ENCODE peak calls at places on chromosomes 12 and 14, in ten cellular contexts. One of them, this sample, is unnamed.

GRCh38 chr12:99983721-99984258 is 946 bp downstream of the ANKS1B start:
- DNase-seq in ascending aorta: no peak
- DNase-seq in H9: peak
- DNase-seq in testis: no peak
- DNase-seq in suprapubic skin: no peak
- DNase-seq in mammary epithelial cell: no peak
- DNase-seq in lung: no peak
- DNase-seq in upper lobe of left lung: no peak
- DNase-seq in tibial nerve: no peak
- DNase-seq in right atrium auricular region: no peak
- DNase-seq in this sample: no peak

GRCh38 chr12:50390284-50390683 is 6.1 kb downstream of the FAM186A start:
- DNase-seq in ascending aorta: no peak
- DNase-seq in H9: no peak
- DNase-seq in testis: no peak
- DNase-seq in suprapubic skin: no peak
- DNase-seq in mammary epithelial cell: peak
- DNase-seq in lung: no peak
- DNase-seq in upper lobe of left lung: no peak
- DNase-seq in tibial nerve: no peak
- DNase-seq in right atrium auricular region: peak
- DNase-seq in this sample: peak

GRCh38 chr12:15728118-15728598 is 61.0 kb downstream of the EPS8 start:
- DNase-seq in ascending aorta: no peak
- DNase-seq in H9: no peak
- DNase-seq in testis: no peak
- DNase-seq in suprapubic skin: no peak
- DNase-seq in mammary epithelial cell: peak
- DNase-seq in lung: no peak
- DNase-seq in upper lobe of left lung: no peak
- DNase-seq in tibial nerve: no peak
- DNase-seq in right atrium auricular region: no peak
- DNase-seq in this sample: no peak

GRCh38 chr14:61474021-61474420 is 152.6 kb downstream of the PRKCH start:
- DNase-seq in ascending aorta: no peak
- DNase-seq in H9: no peak
- DNase-seq in testis: no peak
- DNase-seq in suprapubic skin: no peak
- DNase-seq in mammary epithelial cell: no peak
- DNase-seq in lung: no peak
- DNase-seq in upper lobe of left lung: no peak
- DNase-seq in tibial nerve: no peak
- DNase-seq in right atrium auricular region: no peak
- DNase-seq in this sample: no peak

GRCh38 chr12:43131304-43131703 is 420.7 kb downstream of the ADAMTS20 start:
- DNase-seq in ascending aorta: no peak
- DNase-seq in H9: no peak
- DNase-seq in testis: no peak
- DNase-seq in suprapubic skin: no peak
- DNase-seq in mammary epithelial cell: no peak
- DNase-seq in lung: no peak
- DNase-seq in upper lobe of left lung: no peak
- DNase-seq in tibial nerve: no peak
- DNase-seq in right atrium auricular region: no peak
- DNase-seq in this sample: no peak

GRCh38 chr12:66210840-66211239 is 21.8 kb downstream of the IRAK3 start:
- DNase-seq in ascending aorta: no peak
- DNase-seq in H9: no peak
- DNase-seq in testis: no peak
- DNase-seq in suprapubic skin: no peak
- DNase-seq in mammary epithelial cell: no peak
- DNase-seq in lung: no peak
- DNase-seq in upper lobe of left lung: no peak
- DNase-seq in tibial nerve: no peak
- DNase-seq in right atrium auricular region: no peak
- DNase-seq in this sample: no peak

GRCh38 chr12:122871851-122872785 is 23.8 kb downstream of the VPS37B start:
- DNase-seq in ascending aorta: peak
- DNase-seq in H9: peak
- DNase-seq in testis: peak
- DNase-seq in suprapubic skin: peak
- DNase-seq in mammary epithelial cell: peak
- DNase-seq in lung: no peak
- DNase-seq in upper lobe of left lung: no peak
- DNase-seq in tibial nerve: no peak
- DNase-seq in right atrium auricular region: peak
- DNase-seq in this sample: peak

GRCh38 chr14:45247427-45247826 is 5.6 kb downstream of the MIS18BP1 start:
- DNase-seq in ascending aorta: no peak
- DNase-seq in H9: no peak
- DNase-seq in testis: no peak
- DNase-seq in suprapubic skin: no peak
- DNase-seq in mammary epithelial cell: no peak
- DNase-seq in lung: no peak
- DNase-seq in upper lobe of left lung: no peak
- DNase-seq in tibial nerve: no peak
- DNase-seq in right atrium auricular region: no peak
- DNase-seq in this sample: no peak

GRCh38 chr14:21205026-21205677 is 49.3 kb upstream of the OR5AU1 start:
- DNase-seq in ascending aorta: no peak
- DNase-seq in H9: no peak
- DNase-seq in testis: no peak
- DNase-seq in suprapubic skin: no peak
- DNase-seq in mammary epithelial cell: no peak
- DNase-seq in lung: no peak
- DNase-seq in upper lobe of left lung: no peak
- DNase-seq in tibial nerve: no peak
- DNase-seq in right atrium auricular region: no peak
- DNase-seq in this sample: no peak

GRCh38 chr14:21204167-21205025 is 48.5 kb upstream of the OR5AU1 start:
- DNase-seq in ascending aorta: no peak
- DNase-seq in H9: no peak
- DNase-seq in testis: no peak
- DNase-seq in suprapubic skin: no peak
- DNase-seq in mammary epithelial cell: no peak
- DNase-seq in lung: no peak
- DNase-seq in upper lobe of left lung: no peak
- DNase-seq in tibial nerve: no peak
- DNase-seq in right atrium auricular region: no peak
- DNase-seq in this sample: no peak

GRCh38 chr14:21203470-21204166 is 47.8 kb upstream of the OR5AU1 start:
- DNase-seq in ascending aorta: no peak
- DNase-seq in H9: no peak
- DNase-seq in testis: no peak
- DNase-seq in suprapubic skin: no peak
- DNase-seq in mammary epithelial cell: no peak
- DNase-seq in lung: no peak
- DNase-seq in upper lobe of left lung: no peak
- DNase-seq in tibial nerve: no peak
- DNase-seq in right atrium auricular region: no peak
- DNase-seq in this sample: no peak

GRCh38 chr14:21206753-21207684 is 51.2 kb upstream of the OR5AU1 start:
- DNase-seq in ascending aorta: no peak
- DNase-seq in H9: no peak
- DNase-seq in testis: no peak
- DNase-seq in suprapubic skin: no peak
- DNase-seq in mammary epithelial cell: no peak
- DNase-seq in lung: no peak
- DNase-seq in upper lobe of left lung: no peak
- DNase-seq in tibial nerve: no peak
- DNase-seq in right atrium auricular region: no peak
- DNase-seq in this sample: no peak

DNA sequence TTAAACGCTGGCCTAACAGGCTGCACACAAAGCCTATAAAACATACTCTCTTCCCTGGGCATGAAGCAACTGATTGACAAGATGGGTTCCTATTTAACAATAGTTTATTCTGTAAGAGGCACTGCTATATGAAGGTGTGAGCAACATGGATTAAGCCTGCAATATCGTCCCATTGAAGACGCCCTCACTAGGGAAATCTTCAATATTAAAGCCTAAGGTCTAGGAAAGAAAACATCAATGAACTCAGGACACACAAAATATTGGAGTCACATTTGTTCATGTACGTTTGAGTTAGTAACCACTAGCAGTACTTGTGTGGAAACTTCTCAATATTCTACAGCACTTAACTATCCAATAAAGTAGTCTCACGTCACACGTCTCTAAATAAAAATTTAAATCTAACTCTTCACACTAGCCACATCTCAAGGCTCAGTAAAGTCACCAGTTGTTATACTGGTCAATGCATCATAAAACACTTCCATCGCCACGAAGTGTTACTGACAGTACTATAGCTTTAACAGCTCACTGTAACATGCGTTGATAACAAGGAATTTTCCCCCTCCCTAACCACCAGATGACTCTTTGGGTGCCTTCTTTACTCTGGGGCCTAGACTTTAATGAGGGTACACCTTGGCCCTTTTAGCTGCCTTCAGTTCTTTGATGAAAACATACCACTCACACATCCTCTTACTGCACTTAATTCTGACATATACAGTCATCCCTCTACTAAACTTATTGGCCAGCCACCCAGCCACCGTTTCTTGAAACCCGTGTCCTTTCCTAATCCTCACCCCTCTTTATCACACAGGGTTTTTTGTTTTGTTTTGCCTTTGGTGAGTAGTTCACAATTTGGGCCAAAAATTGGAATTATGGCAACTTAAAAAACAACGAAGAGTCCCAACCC is 50.1 kb upstream of the OR5AU1 start:
- DNase-seq in ascending aorta: no peak
- DNase-seq in H9: no peak
- DNase-seq in testis: no peak
- DNase-seq in suprapubic skin: no peak
- DNase-seq in mammary epithelial cell: no peak
- DNase-seq in lung: no peak
- DNase-seq in upper lobe of left lung: no peak
- DNase-seq in tibial nerve: no peak
- DNase-seq in right atrium auricular region: no peak
- DNase-seq in this sample: no peak
- TF ChIP-seq CTCF in ascending aorta: no peak
- TF ChIP-seq CTCF in H9: no peak
- TF ChIP-seq CTCF in testis: no peak
- TF ChIP-seq CTCF in suprapubic skin: no peak
- TF ChIP-seq CTCF in mammary epithelial cell: no peak
- TF ChIP-seq CTCF in lung: no peak
- TF ChIP-seq CTCF in upper lobe of left lung: no peak
- TF ChIP-seq CTCF in tibial nerve: no peak
- TF ChIP-seq CTCF in right atrium auricular region: no peak
- TF ChIP-seq CTCF in this sample: no peak

GRCh38 chr12:91178139-91178561 is 4.5 kb downstream of the DCN start:
- DNase-seq in ascending aorta: no peak
- DNase-seq in H9: no peak
- DNase-seq in testis: no peak
- DNase-seq in suprapubic skin: no peak
- DNase-seq in mammary epithelial cell: peak
- DNase-seq in lung: no peak
- DNase-seq in upper lobe of left lung: no peak
- DNase-seq in tibial nerve: no peak
- DNase-seq in right atrium auricular region: no peak
- DNase-seq in this sample: peak

GRCh38 chr12:91180162-91180561 is 2.5 kb downstream of the DCN start:
- DNase-seq in ascending aorta: no peak
- DNase-seq in H9: no peak
- DNase-seq in testis: no peak
- DNase-seq in suprapubic skin: no peak
- DNase-seq in mammary epithelial cell: no peak
- DNase-seq in lung: no peak
- DNase-seq in upper lobe of left lung: no peak
- DNase-seq in tibial nerve: no peak
- DNase-seq in right atrium auricular region: no peak
- DNase-seq in this sample: no peak

GRCh38 chr12:91178801-91179200 is 3.8 kb downstream of the DCN start:
- DNase-seq in ascending aorta: no peak
- DNase-seq in H9: no peak
- DNase-seq in testis: no peak
- DNase-seq in suprapubic skin: no peak
- DNase-seq in mammary epithelial cell: no peak
- DNase-seq in lung: no peak
- DNase-seq in upper lobe of left lung: no peak
- DNase-seq in tibial nerve: no peak
- DNase-seq in right atrium auricular region: no peak
- DNase-seq in this sample: no peak

GRCh38 chr12:91179315-91179714 is 3.3 kb downstream of the DCN start:
- DNase-seq in ascending aorta: no peak
- DNase-seq in H9: no peak
- DNase-seq in testis: no peak
- DNase-seq in suprapubic skin: no peak
- DNase-seq in mammary epithelial cell: no peak
- DNase-seq in lung: no peak
- DNase-seq in upper lobe of left lung: no peak
- DNase-seq in tibial nerve: no peak
- DNase-seq in right atrium auricular region: no peak
- DNase-seq in this sample: no peak

DNA sequence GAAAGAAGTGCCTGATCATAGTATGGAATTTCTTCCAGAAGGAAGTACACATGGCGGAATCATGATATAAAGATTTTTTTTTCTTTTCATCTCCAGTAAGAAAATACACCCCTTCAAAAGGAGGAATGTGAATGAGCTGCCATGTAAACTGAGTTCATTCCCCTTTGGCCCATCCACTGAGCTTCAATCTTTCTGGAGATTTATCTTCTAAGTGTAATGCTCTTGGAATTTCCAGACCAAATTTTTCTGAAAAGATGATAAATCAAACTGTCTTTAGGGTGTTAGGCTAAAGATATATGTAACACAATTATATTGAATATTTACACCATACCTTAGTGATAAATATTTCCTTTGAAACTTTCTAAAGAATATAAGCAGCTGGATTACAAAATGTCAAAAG is 5.2 kb downstream of the DCN start:
- DNase-seq in ascending aorta: no peak
- DNase-seq in H9: no peak
- DNase-seq in testis: no peak
- DNase-seq in suprapubic skin: no peak
- DNase-seq in mammary epithelial cell: no peak
- DNase-seq in lung: no peak
- DNase-seq in upper lobe of left lung: no peak
- DNase-seq in tibial nerve: no peak
- DNase-seq in right atrium auricular region: no peak
- DNase-seq in this sample: no peak
- H3K27ac ChIP-seq in ascending aorta: no peak
- H3K27ac ChIP-seq in H9: no peak
- H3K27ac ChIP-seq in testis: peak
- H3K27ac ChIP-seq in suprapubic skin: peak
- H3K27ac ChIP-seq in mammary epithelial cell: no peak
- H3K27ac ChIP-seq in lung: peak
- H3K27ac ChIP-seq in upper lobe of left lung: no peak
- H3K27ac ChIP-seq in tibial nerve: peak
- H3K27ac ChIP-seq in right atrium auricular region: peak
- H3K27ac ChIP-seq in this sample: no peak

GRCh38 chr12:49334681-49335080 is 2.3 kb downstream of the C1QL4 start:
- DNase-seq in ascending aorta: no peak
- DNase-seq in H9: no peak
- DNase-seq in testis: no peak
- DNase-seq in suprapubic skin: no peak
- DNase-seq in mammary epithelial cell: no peak
- DNase-seq in lung: no peak
- DNase-seq in upper lobe of left lung: no peak
- DNase-seq in tibial nerve: no peak
- DNase-seq in right atrium auricular region: no peak
- DNase-seq in this sample: no peak
- TF ChIP-seq CTCF in ascending aorta: no peak
- TF ChIP-seq CTCF in H9: no peak
- TF ChIP-seq CTCF in testis: no peak
- TF ChIP-seq CTCF in suprapubic skin: no peak
- TF ChIP-seq CTCF in mammary epithelial cell: no peak
- TF ChIP-seq CTCF in lung: no peak
- TF ChIP-seq CTCF in upper lobe of left lung: no peak
- TF ChIP-seq CTCF in tibial nerve: no peak
- TF ChIP-seq CTCF in right atrium auricular region: no peak
- TF ChIP-seq CTCF in this sample: no peak

GRCh38 chr14:52333108-52333507 is 19.0 kb downstream of the PTGER2 start:
- DNase-seq in ascending aorta: no peak
- DNase-seq in H9: no peak
- DNase-seq in testis: no peak
- DNase-seq in suprapubic skin: no peak
- DNase-seq in mammary epithelial cell: no peak
- DNase-seq in lung: no peak
- DNase-seq in upper lobe of left lung: no peak
- DNase-seq in tibial nerve: no peak
- DNase-seq in right atrium auricular region: no peak
- DNase-seq in this sample: no peak

GRCh38 chr14:52333823-52334657 is 19.9 kb downstream of the PTGER2 start:
- DNase-seq in ascending aorta: no peak
- DNase-seq in H9: no peak
- DNase-seq in testis: peak
- DNase-seq in suprapubic skin: no peak
- DNase-seq in mammary epithelial cell: no peak
- DNase-seq in lung: no peak
- DNase-seq in upper lobe of left lung: no peak
- DNase-seq in tibial nerve: no peak
- DNase-seq in right atrium auricular region: no peak
- DNase-seq in this sample: no peak

GRCh38 chr14:52328286-52328685 is 14.2 kb downstream of the PTGER2 start:
- DNase-seq in ascending aorta: no peak
- DNase-seq in H9: no peak
- DNase-seq in testis: no peak
- DNase-seq in suprapubic skin: no peak
- DNase-seq in mammary epithelial cell: peak
- DNase-seq in lung: no peak
- DNase-seq in upper lobe of left lung: no peak
- DNase-seq in tibial nerve: no peak
- DNase-seq in right atrium auricular region: no peak
- DNase-seq in this sample: peak

GRCh38 chr14:52329678-52330376 is 15.7 kb downstream of the PTGER2 start:
- DNase-seq in ascending aorta: no peak
- DNase-seq in H9: no peak
- DNase-seq in testis: no peak
- DNase-seq in suprapubic skin: no peak
- DNase-seq in mammary epithelial cell: no peak
- DNase-seq in lung: no peak
- DNase-seq in upper lobe of left lung: no peak
- DNase-seq in tibial nerve: no peak
- DNase-seq in right atrium auricular region: no peak
- DNase-seq in this sample: no peak

GRCh38 chr14:52332269-52332668 is 18.2 kb downstream of the PTGER2 start:
- DNase-seq in ascending aorta: no peak
- DNase-seq in H9: no peak
- DNase-seq in testis: no peak
- DNase-seq in suprapubic skin: no peak
- DNase-seq in mammary epithelial cell: no peak
- DNase-seq in lung: no peak
- DNase-seq in upper lobe of left lung: no peak
- DNase-seq in tibial nerve: no peak
- DNase-seq in right atrium auricular region: no peak
- DNase-seq in this sample: no peak
- H3K27ac ChIP-seq in ascending aorta: no peak
- H3K27ac ChIP-seq in H9: no peak
- H3K27ac ChIP-seq in testis: no peak
- H3K27ac ChIP-seq in suprapubic skin: no peak
- H3K27ac ChIP-seq in mammary epithelial cell: no peak
- H3K27ac ChIP-seq in lung: no peak
- H3K27ac ChIP-seq in upper lobe of left lung: no peak
- H3K27ac ChIP-seq in tibial nerve: no peak
- H3K27ac ChIP-seq in right atrium auricular region: no peak
- H3K27ac ChIP-seq in this sample: no peak